ENCODE peak calls at places on chromosomes 7 and 10, in seven cellular contexts. S is fibroblast of the aortic adventitia, D is Peyer's patch, C is epithelial cell of esophagus, F is AG09309, Z is lower leg skin, P is brain microvascular endothelial cell. J is an unnamed sample.

GRCh38 chr10:48194830-48195229 is 79.7 kb downstream of the FRMPD2 start:
- DNase-seq in P (no peak), F (no peak), D (no peak), C (no peak), Z (no peak), S (no peak), J (no peak)

GRCh38 chr10:122292376-122292775 is 21.3 kb downstream of the BTBD16 start:
- DNase-seq in S (no peak), Z (no peak), D (no peak), C (no peak), F (no peak), P (no peak), J (no peak)

GRCh38 chr7:2443491-2443890 is 32.7 kb downstream of the GRIFIN start:
- DNase-seq in P (no peak), D (no peak), C (no peak), S (no peak), F (no peak), Z (no peak), J (no peak)

GRCh38 chr10:61834519-61834918 is 67.0 kb upstream of the ARID5B start:
- DNase-seq in F (no peak), C (peak; percentile 59), D (no peak), Z (no peak), S (no peak), P (no peak), J (no peak)

GRCh38 chr7:80288175-80289122 is 153.8 kb downstream of the GNAI1 start:
- DNase-seq in C (no peak), D (no peak), Z (no peak), P (peak; percentile 98), S (peak; percentile 13), F (peak; percentile 57), J (no peak)

GRCh38 chr10:33211123-33211878 is 123.2 kb downstream of the NRP1 start:
- DNase-seq in F (peak; percentile 85), C (peak; percentile 17), Z (no peak), D (no peak), P (peak; percentile 77), S (peak; percentile 90), J (peak; percentile 20)

GRCh38 chr7:90749262-90749661 is 153.1 kb downstream of the CDK14 start:
- DNase-seq in D (no peak), Z (no peak), C (peak; percentile 64), S (no peak), F (no peak), P (no peak), J (no peak)

GRCh38 chr10:77773631-77774426 is 136.2 kb upstream of the KCNMA1 start:
- DNase-seq in D (no peak), Z (no peak), P (no peak), F (no peak), S (no peak), C (peak; percentile 18), J (no peak)

GRCh38 chr10:113362645-113363091 is 190.2 kb upstream of the HABP2 start:
- DNase-seq in Z (peak; percentile 42), F (peak; percentile 63), P (no peak), C (peak; percentile 30), D (no peak), S (peak; percentile 81), J (no peak)

GRCh38 chr10:74822583-74823089 is 3.8 kb upstream of the KAT6B start:
- DNase-seq in P (peak; percentile 8), F (peak; percentile 59), C (peak; percentile 17), Z (peak; percentile 32), D (no peak), S (peak; percentile 85), J (no peak)

GRCh38 chr10:45372251-45372951 is 1.6 kb upstream of the ALOX5 start:
- DNase-seq in P (no peak), S (no peak), D (no peak), Z (no peak), C (no peak), F (no peak), J (no peak)

GRCh38 chr10:69958232-69958902 is 94.3 kb upstream of the MACROH2A2 start:
- DNase-seq in S (peak; percentile 66), C (peak; percentile 73), F (peak; percentile 4), P (peak; percentile 34), Z (no peak), D (no peak), J (peak; percentile 61)

GRCh38 chr7:133155121-133155520 is 73.2 kb upstream of the CHCHD3 start:
- DNase-seq in C (no peak), Z (no peak), D (no peak), F (no peak), S (no peak), P (no peak), J (no peak)

GRCh38 chr7:84490661-84491060 is 296.1 kb upstream of the SEMA3A start:
- DNase-seq in P (peak; percentile 64), F (no peak), D (no peak), Z (no peak), S (peak; percentile 52), C (no peak), J (no peak)

GRCh38 chr7:101164071-101164840 is 1.1 kb downstream of the VGF start:
- DNase-seq in P (no peak), Z (no peak), F (no peak), D (no peak), C (peak; percentile 74), S (peak; percentile 62), J (no peak)

GRCh38 chr7:101163281-101164070 is 1.9 kb downstream of the VGF start:
- DNase-seq in C (peak; percentile 55), P (no peak), S (no peak), D (no peak), F (no peak), Z (no peak), J (peak; percentile 68)

GRCh38 chr7:101161692-101162461 is 3.5 kb downstream of the VGF start:
- DNase-seq in Z (no peak), C (no peak), P (no peak), S (no peak), F (no peak), D (no peak), J (no peak)

GRCh38 chr7:101160917-101161316 is 4.5 kb downstream of the VGF start:
- DNase-seq in P (no peak), Z (no peak), D (no peak), S (no peak), F (no peak), C (no peak), J (no peak)

GRCh38 chr7:101162551-101163280 is 2.7 kb downstream of the VGF start:
- DNase-seq in D (no peak), Z (no peak), S (no peak), F (no peak), C (peak; percentile 69), P (no peak), J (peak; percentile 79)
- H3K4me3 ChIP-seq in D (peak overlapping the region; percentile 47), Z (no peak overlapping the region), S (peak overlapping the region; percentile 13), F (peak overlapping the region; percentile 19), C (peak overlapping the region; percentile 14), P (no peak overlapping the region), J (peak overlapping the region; percentile 47)

GRCh38 chr7:27177795-27178320 is 3.7 kb upstream of the HOXA10 start:
- DNase-seq in P (no peak), F (no peak), D (no peak), Z (no peak), S (no peak), C (no peak), J (no peak)

GRCh38 chr7:27176343-27176731 is 2.2 kb upstream of the HOXA10 start:
- DNase-seq in F (no peak), C (no peak), D (no peak), Z (no peak), S (no peak), P (no peak), J (no peak)

GRCh38 chr7:27175626-27176342 is 1.7 kb upstream of the HOXA10 start:
- DNase-seq in S (no peak), C (no peak), D (no peak), Z (no peak), F (no peak), P (no peak), J (no peak)

GRCh38 chr7:27178366-27178765 is 4.2 kb upstream of the HOXA10 start:
- DNase-seq in F (no peak), S (no peak), C (no peak), Z (peak; percentile 47), D (no peak), P (no peak), J (no peak)

DNA sequence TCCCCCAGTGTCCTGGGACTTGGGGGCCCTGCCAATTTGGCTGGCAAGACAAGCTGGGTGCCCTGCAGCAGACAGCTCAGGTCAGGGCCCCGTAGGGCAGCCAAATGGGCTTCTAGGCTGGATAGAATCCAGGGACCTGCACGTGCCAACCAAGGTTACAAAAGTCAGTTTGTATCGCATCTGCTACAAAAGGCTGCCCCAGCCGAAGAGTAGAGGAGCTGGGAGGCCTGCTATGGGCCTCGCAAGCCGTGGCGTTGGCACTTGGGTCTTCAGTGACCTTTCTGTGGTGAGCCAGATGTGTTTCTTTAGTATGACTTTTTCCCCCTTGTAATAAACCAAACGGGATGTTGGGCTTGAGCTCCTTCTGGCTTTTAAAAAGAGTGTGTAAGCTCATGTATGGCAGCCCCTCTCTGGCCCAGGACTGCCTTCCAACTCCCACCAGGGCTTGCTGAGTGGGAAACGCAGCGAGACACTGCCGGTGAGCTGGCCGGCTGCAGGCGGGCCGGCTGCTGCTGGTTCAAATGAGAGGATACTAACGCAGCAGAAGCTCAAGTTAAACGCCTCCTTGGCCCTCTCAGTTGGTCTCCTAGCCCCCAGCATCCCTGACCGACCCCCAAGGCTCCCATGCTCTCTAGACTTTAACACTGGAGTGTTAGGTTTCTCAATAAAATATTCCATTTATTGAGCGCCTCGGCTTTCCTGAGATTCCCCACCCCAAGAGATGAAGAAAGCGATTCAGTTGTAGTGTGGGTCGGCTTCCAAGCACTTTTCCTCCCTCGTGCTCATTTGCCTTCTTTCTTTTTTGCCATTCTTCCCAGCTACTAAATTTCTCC is 3.1 kb upstream of the HOXA10 start:
- DNase-seq in P (no peak), D (no peak), S (no peak), C (no peak), Z (no peak), F (no peak), J (no peak)
- H3K4me3 ChIP-seq in P (no peak overlapping the region), D (peak overlapping the region; percentile 33), S (no peak overlapping the region), C (no peak overlapping the region), Z (no peak overlapping the region), F (peak overlapping the region; percentile 87), J (no peak overlapping the region)

GRCh38 chr7:5429253-5429856 is 5.7 kb upstream of the TNRC18 start:
- DNase-seq in P (no peak), D (no peak), S (peak; percentile 37), C (peak; percentile 90), F (no peak), Z (no peak), J (no peak)
- H3K4me3 ChIP-seq in P (peak overlapping the region; percentile 85), D (peak overlapping the region; percentile 88), S (peak overlapping the region; percentile 91), C (peak overlapping the region; percentile 81), F (peak overlapping the region; percentile 76), Z (peak overlapping the region; percentile 7), J (no peak overlapping the region)

DNA sequence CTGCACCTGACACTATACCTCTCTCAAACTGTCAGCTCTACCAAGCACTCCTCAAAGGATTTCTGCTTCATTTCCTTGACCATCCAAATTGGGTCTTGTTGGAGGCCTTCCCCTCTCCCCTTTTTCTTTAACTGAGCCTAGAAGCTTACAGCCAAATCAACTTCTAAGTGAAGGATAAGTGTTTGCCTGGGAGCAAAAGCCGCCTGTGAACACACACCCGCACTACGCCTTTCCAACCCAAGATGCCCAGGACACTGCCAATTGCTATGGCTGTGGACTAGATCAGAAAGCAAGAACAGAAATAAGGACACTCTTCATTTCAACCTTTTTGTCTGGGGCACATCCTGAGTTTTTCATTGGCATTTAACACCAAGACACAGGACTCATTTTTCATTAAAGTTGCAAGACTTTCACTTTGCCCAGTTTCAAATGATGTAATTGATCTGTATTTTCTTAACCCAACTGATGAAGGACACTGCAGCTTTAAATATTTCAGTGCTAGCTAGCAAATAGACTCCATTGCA is 52.8 kb downstream of the CPEB3 start:
- DNase-seq in F (no peak), P (no peak), D (no peak), S (no peak), C (no peak), Z (no peak), J (no peak)
- H3K4me3 ChIP-seq in F (peak overlapping the region; percentile 59), P (no peak overlapping the region), D (peak overlapping the region; percentile 86), S (peak overlapping the region; percentile 84), C (peak overlapping the region; percentile 34), Z (no peak overlapping the region), J (peak overlapping the region; percentile 84)